ENCODE peak calls at places on chromosomes 6 and 20, in six cellular contexts. A is MM.1S, F is PC-3, S is OCI-LY7, Y is neural progenitor cell, B is GM23248. M is an unnamed sample.
A peak's percentile ranks its signal among the peaks of the same experiment; 100 is the strongest.

GRCh38 chr6:53103993-53104675 is 38.9 kb downstream of the FBXO9 start:
- DNase-seq in A (peak; percentile 40), F (peak; percentile 58), S (peak; percentile 19), Y (peak; percentile 16), B (peak; percentile 26), M (peak; percentile 44)

GRCh38 chr6:15399651-15400470 is 154.0 kb downstream of the JARID2 start:
- DNase-seq in A (no peak), F (peak; percentile 69), S (no peak), Y (peak; percentile 55), B (peak; percentile 78), M (no peak)

GRCh38 chr6:64948261-64948660 is 758.8 kb downstream of the EYS start:
- DNase-seq in A (no peak), F (no peak), S (no peak), Y (no peak), B (no peak), M (no peak)

GRCh38 chr6:149651056-149651455 is 2.5 kb upstream of the KATNA1 start:
- DNase-seq in A (peak; percentile 55), F (no peak), S (peak; percentile 92), Y (no peak), B (no peak), M (no peak)

GRCh38 chr20:16821211-16822089 is 73.3 kb downstream of the OTOR start:
- DNase-seq in A (peak; percentile 36), F (peak; percentile 69), S (peak; percentile 57), Y (peak; percentile 68), B (peak; percentile 67), M (peak; percentile 79)

GRCh38 chr6:101114703-101115102 is 233.6 kb upstream of the ASCC3 start:
- DNase-seq in A (peak; percentile 45), F (peak; percentile 58), S (peak; percentile 19), Y (peak; percentile 61), B (peak; percentile 54), M (peak; percentile 49)

GRCh38 chr20:22402550-22402949 is 181.8 kb downstream of the FOXA2 start:
- DNase-seq in A (no peak), F (no peak), S (no peak), Y (peak; percentile 16), B (no peak), M (no peak)

GRCh38 chr6:105713474-105714118 is 310.7 kb upstream of the PREP start:
- DNase-seq in A (no peak), F (no peak), S (peak; percentile 10), Y (peak; percentile 14), B (peak; percentile 28), M (peak; percentile 40)

GRCh38 chr6:88586371-88587157 is 376.9 kb downstream of the RNGTT start:
- DNase-seq in A (no peak), F (peak; percentile 1), S (no peak), Y (peak; percentile 13), B (peak; percentile 50), M (no peak)

GRCh38 chr20:39849664-39850063 is 839.4 kb downstream of the MAFB start:
- DNase-seq in A (no peak), F (no peak), S (no peak), Y (no peak), B (peak; percentile 99), M (no peak)

GRCh38 chr20:32037929-32038328 is 14.1 kb upstream of the HCK start:
- DNase-seq in A (no peak), F (no peak), S (peak; percentile 33), Y (no peak), B (peak; percentile 62), M (no peak)

GRCh38 chr6:125123468-125124249 is 29.9 kb upstream of the TPD52L1 start:
- DNase-seq in A (no peak), F (no peak), S (no peak), Y (no peak), B (no peak), M (no peak)

GRCh38 chr6:108175592-108176279 is 9.9 kb downstream of the NR2E1 start:
- DNase-seq in A (no peak), F (no peak), S (peak; percentile 6), Y (peak; percentile 74), B (no peak), M (peak; percentile 77)

GRCh38 chr20:35497780-35498189 is 31.7 kb downstream of the C20orf173 start:
- DNase-seq in A (no peak), F (no peak), S (no peak), Y (no peak), B (no peak), M (no peak)

GRCh38 chr6:41347349-41348050 is 12.1 kb downstream of the NCR2 start:
- DNase-seq in A (no peak), F (no peak), S (no peak), Y (no peak), B (peak; percentile 25), M (no peak)

GRCh38 chr6:54193560-54193959 is 82.3 kb downstream of the MLIP start:
- DNase-seq in A (no peak), F (no peak), S (no peak), Y (no peak), B (no peak), M (peak; percentile 6)

GRCh38 chr20:3782597-3782996 is 1.3 kb upstream of the SPEF1 start:
- DNase-seq in A (no peak), F (no peak), S (no peak), Y (no peak), B (no peak), M (no peak)

GRCh38 chr20:62368629-62369507 is 1.8 kb upstream of the LAMA5 start:
- DNase-seq in A (no peak), F (peak; percentile 67), S (no peak), Y (peak; percentile 95), B (peak; percentile 71), M (peak; percentile 88)

GRCh38 chr20:23230766-23231385 is 119.7 kb upstream of the NXT1 start:
- DNase-seq in A (no peak), F (no peak), S (no peak), Y (no peak), B (no peak), M (no peak)

GRCh38 chr6:80165143-80165542 is 58.7 kb downstream of the BCKDHB start:
- DNase-seq in A (peak; percentile 73), F (no peak), S (no peak), Y (no peak), B (peak; percentile 60), M (no peak)

GRCh38 chr6:165766457-165766856 is 103.4 kb upstream of the PDE10A start:
- DNase-seq in A (peak; percentile 17), F (peak; percentile 3), S (no peak), Y (no peak), B (no peak), M (no peak)

GRCh38 chr20:35972445-35972844 is 4.1 kb downstream of the CNBD2 start:
- DNase-seq in A (no peak), F (no peak), S (no peak), Y (no peak), B (peak; percentile 14), M (no peak)

GRCh38 chr6:144064402-144064830 is 31.0 kb downstream of the SF3B5 start:
- DNase-seq in A (no peak), F (no peak), S (peak; percentile 49), Y (peak; percentile 70), B (peak; percentile 43), M (peak; percentile 66)

GRCh38 chr6:25229671-25230321 is 49.4 kb upstream of the CARMIL1 start:
- DNase-seq in A (no peak), F (peak; percentile 74), S (no peak), Y (no peak), B (peak; percentile 73), M (no peak)

GRCh38 chr6:154350293-154350692 is 6.3 kb downstream of the IPCEF1 start:
- DNase-seq in A (no peak), F (no peak), S (no peak), Y (no peak), B (peak; percentile 44), M (no peak)

GRCh38 chr6:125300992-125301434 is 754 bp downstream of the HDDC2 start:
- DNase-seq in A (peak; percentile 6), F (peak; percentile 5), S (no peak), Y (no peak), B (peak; percentile 62), M (peak; percentile 7)

GRCh38 chr6:2103644-2104523 is 141.5 kb downstream of the GMDS start:
- DNase-seq in A (peak; percentile 41), F (peak; percentile 71), S (peak; percentile 38), Y (no peak), B (peak; percentile 63), M (no peak)

GRCh38 chr6:88989215-88989614 is 25.8 kb upstream of the RNGTT start:
- DNase-seq in A (no peak), F (no peak), S (no peak), Y (no peak), B (no peak), M (no peak)

GRCh38 chr6:136127856-136128255 is 122.3 kb downstream of the MTFR2 start:
- DNase-seq in A (no peak), F (no peak), S (no peak), Y (no peak), B (no peak), M (no peak)

GRCh38 chr20:46901638-46902037 is 7.0 kb downstream of the EYA2 start:
- DNase-seq in A (no peak), F (no peak), S (no peak), Y (no peak), B (no peak), M (no peak)
- TF ChIP-seq EZH2phosphoT487 in A (no peak), F (no peak), S (no peak), Y (no peak), B (no peak), M (no peak)

DNA sequence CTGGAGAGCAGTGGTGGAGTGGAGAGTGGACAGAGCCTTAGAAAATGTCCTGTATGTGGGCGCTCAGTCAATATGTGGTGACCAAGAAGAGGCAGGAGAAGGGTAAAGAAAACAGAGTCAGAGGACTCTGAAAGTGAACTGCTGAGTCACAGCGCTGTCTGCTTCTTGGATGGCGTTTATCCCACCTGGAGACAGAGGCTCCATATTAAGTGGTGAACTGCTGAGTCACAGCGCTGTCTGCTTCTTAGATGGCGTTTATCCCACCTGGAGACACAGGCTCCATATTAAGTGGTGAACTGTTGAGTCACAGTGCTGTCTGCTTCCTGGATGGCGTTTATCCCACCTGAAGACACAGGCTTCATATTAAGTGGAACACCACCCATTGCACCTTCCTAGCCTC is 119.3 kb upstream of the RALGAPA2 start:
- DNase-seq in A (no peak), F (peak; percentile 28), S (no peak), Y (no peak), B (no peak), M (no peak)
- TF ChIP-seq EZH2phosphoT487 in A (no peak), F (no peak), S (no peak), Y (no peak), B (no peak), M (no peak)

GRCh38 chr20:63617092-63617875 is 9.6 kb downstream of the GMEB2 start:
- DNase-seq in A (no peak), F (no peak), S (no peak), Y (no peak), B (no peak), M (no peak)
- TF ChIP-seq EZH2phosphoT487 in A (no peak), F (no peak), S (no peak), Y (no peak), B (no peak), M (no peak)

DNA sequence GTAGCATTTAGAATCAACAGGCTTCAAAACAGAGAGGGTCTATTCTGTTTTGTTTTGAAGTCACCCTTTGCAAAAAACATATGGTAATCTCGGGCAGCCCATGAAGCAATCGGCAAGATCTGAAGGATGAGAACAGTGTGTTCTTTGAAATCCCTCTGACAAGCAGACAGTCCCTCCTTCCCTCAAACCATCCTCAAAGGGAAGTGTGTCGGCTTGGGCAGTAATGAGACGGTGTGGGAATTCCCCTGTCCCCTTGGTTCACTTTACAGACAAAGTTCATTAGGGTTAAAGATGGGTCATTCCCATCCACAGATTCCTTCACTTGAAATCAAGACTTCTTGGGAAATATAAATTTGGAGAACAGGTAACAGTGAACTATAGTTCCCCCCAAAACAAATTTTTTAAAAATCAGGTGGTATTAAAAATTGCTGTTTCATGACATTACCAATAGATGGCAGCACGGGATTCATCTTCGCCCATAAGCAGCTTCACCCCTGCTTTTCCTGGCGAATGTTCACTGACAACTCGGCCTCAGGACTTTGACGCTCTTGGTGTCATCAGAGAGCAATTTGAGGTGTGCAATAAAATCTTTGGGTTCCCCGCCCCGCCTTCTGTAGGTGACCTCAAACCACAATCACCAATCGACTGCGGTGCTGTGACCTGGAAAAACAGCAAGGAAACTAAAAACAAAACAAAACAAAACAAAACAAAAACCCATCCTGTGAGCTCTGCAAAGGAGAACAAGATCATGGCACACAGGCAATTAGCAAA is 159.3 kb upstream of the TNFAIP3 start:
- DNase-seq in A (peak; percentile 97), F (peak; percentile 73), S (peak; percentile 87), Y (peak; percentile 78), B (peak; percentile 86), M (peak; percentile 80)
- TF ChIP-seq EZH2phosphoT487 in A (no peak), F (no peak), S (no peak), Y (no peak), B (no peak), M (no peak)